ENCODE peak calls at places on chromosomes 3 and 15, in six cellular contexts. One of them, this sample, is unnamed. For H3K9me3, the result is how much of the 10 kb centered on the place peaks cover.

GRCh38 chr15:68354923-68355322 is 77.0 kb downstream of the ITGA11 start:
- DNase-seq in heart left ventricle: no peak
- DNase-seq in neural progenitor cell: no peak
- DNase-seq in astrocyte: peak
- DNase-seq in stomach: no peak
- DNase-seq in lower lobe of right lung: no peak
- DNase-seq in this sample: no peak

GRCh38 chr15:49058559-49058958 is 12.3 kb upstream of the SECISBP2L start:
- DNase-seq in lower lobe of right lung: no peak
- DNase-seq in heart left ventricle: no peak
- DNase-seq in neural progenitor cell: no peak
- DNase-seq in astrocyte: no peak
- DNase-seq in stomach: no peak
- DNase-seq in this sample: no peak

GRCh38 chr3:25781145-25781757 is 2.0 kb downstream of the NGLY1 start:
- DNase-seq in heart left ventricle: no peak
- DNase-seq in stomach: no peak
- DNase-seq in neural progenitor cell: no peak
- DNase-seq in lower lobe of right lung: no peak
- DNase-seq in astrocyte: no peak
- DNase-seq in this sample: no peak

GRCh38 chr3:194984624-194985023 is 286.3 kb downstream of the XXYLT1 start:
- DNase-seq in neural progenitor cell: no peak
- DNase-seq in heart left ventricle: no peak
- DNase-seq in stomach: no peak
- DNase-seq in astrocyte: no peak
- DNase-seq in lower lobe of right lung: no peak
- DNase-seq in this sample: no peak

GRCh38 chr3:458614-459375 is 262.2 kb downstream of the CHL1 start:
- DNase-seq in astrocyte: no peak
- DNase-seq in stomach: no peak
- DNase-seq in neural progenitor cell: no peak
- DNase-seq in heart left ventricle: no peak
- DNase-seq in lower lobe of right lung: no peak
- DNase-seq in this sample: no peak

GRCh38 chr3:194091141-194091540 is 44.8 kb upstream of the HES1 start:
- DNase-seq in neural progenitor cell: no peak
- DNase-seq in lower lobe of right lung: no peak
- DNase-seq in heart left ventricle: no peak
- DNase-seq in stomach: no peak
- DNase-seq in astrocyte: peak
- DNase-seq in this sample: no peak

GRCh38 chr15:81633889-81634288 is 259.9 kb upstream of the TMC3 start:
- DNase-seq in lower lobe of right lung: no peak
- DNase-seq in astrocyte: no peak
- DNase-seq in heart left ventricle: no peak
- DNase-seq in stomach: no peak
- DNase-seq in neural progenitor cell: no peak
- DNase-seq in this sample: no peak

GRCh38 chr3:122799322-122799721 is 4.5 kb downstream of the SLC49A4 start:
- DNase-seq in lower lobe of right lung: no peak
- DNase-seq in heart left ventricle: no peak
- DNase-seq in stomach: no peak
- DNase-seq in astrocyte: no peak
- DNase-seq in neural progenitor cell: no peak
- DNase-seq in this sample: no peak

GRCh38 chr3:73624363-73625123 is at the start of gene PDZRN3:
- DNase-seq in astrocyte: peak
- DNase-seq in stomach: peak
- DNase-seq in heart left ventricle: peak
- DNase-seq in neural progenitor cell: peak
- DNase-seq in lower lobe of right lung: peak
- DNase-seq in this sample: no peak

GRCh38 chr3:78919021-78919755 is 848.6 kb downstream of the ROBO1 start:
- DNase-seq in neural progenitor cell: no peak
- DNase-seq in stomach: no peak
- DNase-seq in lower lobe of right lung: no peak
- DNase-seq in astrocyte: peak
- DNase-seq in heart left ventricle: no peak
- DNase-seq in this sample: no peak

GRCh38 chr15:77024273-77025065 is 29.5 kb downstream of the PSTPIP1 start:
- DNase-seq in neural progenitor cell: peak
- DNase-seq in stomach: peak
- DNase-seq in astrocyte: no peak
- DNase-seq in lower lobe of right lung: peak
- DNase-seq in heart left ventricle: peak
- DNase-seq in this sample: peak

GRCh38 chr3:48318831-48319512 is 14.5 kb downstream of the SPINK8 start:
- DNase-seq in astrocyte: no peak
- DNase-seq in lower lobe of right lung: no peak
- DNase-seq in neural progenitor cell: no peak
- DNase-seq in stomach: no peak
- DNase-seq in heart left ventricle: no peak
- DNase-seq in this sample: no peak

GRCh38 chr15:81326466-81327212 is 2.7 kb upstream of the STARD5 start:
- DNase-seq in heart left ventricle: no peak
- DNase-seq in neural progenitor cell: no peak
- DNase-seq in stomach: no peak
- DNase-seq in astrocyte: peak
- DNase-seq in lower lobe of right lung: no peak
- DNase-seq in this sample: no peak

GRCh38 chr3:169619793-169620192 is 43.7 kb downstream of the MECOM start:
- DNase-seq in astrocyte: no peak
- DNase-seq in heart left ventricle: no peak
- DNase-seq in lower lobe of right lung: no peak
- DNase-seq in stomach: no peak
- DNase-seq in neural progenitor cell: no peak
- DNase-seq in this sample: no peak

GRCh38 chr3:185330644-185331043 is 32.3 kb upstream of the MAP3K13 start:
- DNase-seq in stomach: no peak
- DNase-seq in neural progenitor cell: no peak
- DNase-seq in heart left ventricle: no peak
- DNase-seq in astrocyte: no peak
- DNase-seq in lower lobe of right lung: no peak
- DNase-seq in this sample: no peak
- H3K27ac ChIP-seq in stomach: peak
- H3K27ac ChIP-seq in neural progenitor cell: no peak
- H3K27ac ChIP-seq in heart left ventricle: no peak
- H3K27ac ChIP-seq in astrocyte: no peak
- H3K27ac ChIP-seq in lower lobe of right lung: peak
- H3K27ac ChIP-seq in this sample: no peak

GRCh38 chr3:6721496-6721895 is 139.4 kb upstream of the GRM7 start:
- DNase-seq in stomach: no peak
- DNase-seq in heart left ventricle: no peak
- DNase-seq in lower lobe of right lung: no peak
- DNase-seq in astrocyte: no peak
- DNase-seq in neural progenitor cell: no peak
- DNase-seq in this sample: no peak
- H3K9me3 ChIP-seq in stomach: under half
- H3K9me3 ChIP-seq in heart left ventricle: under half
- H3K9me3 ChIP-seq in lower lobe of right lung: under half
- H3K9me3 ChIP-seq in astrocyte: under half
- H3K9me3 ChIP-seq in neural progenitor cell: under half
- H3K9me3 ChIP-seq in this sample: under half

GRCh38 chr15:40739854-40740253 is 15.2 kb downstream of the RMDN3 start:
- DNase-seq in neural progenitor cell: no peak
- DNase-seq in heart left ventricle: no peak
- DNase-seq in lower lobe of right lung: no peak
- DNase-seq in stomach: no peak
- DNase-seq in astrocyte: no peak
- DNase-seq in this sample: no peak
- H3K27ac ChIP-seq in neural progenitor cell: no peak
- H3K27ac ChIP-seq in heart left ventricle: no peak
- H3K27ac ChIP-seq in lower lobe of right lung: no peak
- H3K27ac ChIP-seq in stomach: no peak
- H3K27ac ChIP-seq in astrocyte: no peak
- H3K27ac ChIP-seq in this sample: no peak

GRCh38 chr3:137766069-137766960 is 2.2 kb downstream of the SOX14 start:
- DNase-seq in stomach: no peak
- DNase-seq in astrocyte: no peak
- DNase-seq in lower lobe of right lung: no peak
- DNase-seq in neural progenitor cell: peak
- DNase-seq in heart left ventricle: no peak
- DNase-seq in this sample: no peak
- H3K9me3 ChIP-seq in stomach: under half
- H3K9me3 ChIP-seq in astrocyte: under half
- H3K9me3 ChIP-seq in lower lobe of right lung: under half
- H3K9me3 ChIP-seq in neural progenitor cell: under half
- H3K9me3 ChIP-seq in heart left ventricle: under half
- H3K9me3 ChIP-seq in this sample: under half

DNA sequence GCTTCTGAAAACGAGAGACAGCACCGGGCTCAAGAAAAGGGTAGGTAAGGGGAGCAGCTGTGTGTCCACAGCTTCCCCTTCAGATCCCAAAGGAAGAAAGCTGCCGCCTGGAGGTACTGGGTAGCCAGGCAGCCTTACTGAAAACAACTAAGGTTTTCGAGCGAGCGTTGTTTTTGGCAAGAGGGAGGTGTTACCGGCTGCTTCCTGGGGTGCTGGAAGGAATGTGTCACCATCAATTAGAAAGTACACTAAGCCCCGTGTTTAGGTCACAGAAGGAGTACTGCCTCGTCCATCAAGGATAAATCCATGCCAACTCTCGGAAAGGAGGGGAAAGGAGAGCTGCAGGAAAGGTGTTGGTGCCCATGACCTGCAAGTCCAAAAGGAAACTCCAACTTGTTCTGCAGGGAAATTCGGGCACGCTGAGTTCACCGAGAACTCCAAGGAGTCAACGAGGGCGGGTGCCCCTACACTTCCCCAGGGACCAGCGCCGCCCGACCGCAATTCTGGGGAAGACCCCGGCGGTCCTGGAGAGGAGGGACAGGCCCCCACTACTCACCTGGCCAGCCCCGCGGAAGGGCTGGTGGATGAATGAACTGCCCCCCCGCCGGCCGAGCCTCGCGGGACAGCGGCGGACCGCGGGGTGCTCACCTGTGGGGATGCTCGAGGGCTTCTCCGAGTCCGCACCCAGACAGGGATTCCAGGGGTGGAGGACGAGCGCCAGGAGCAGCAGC is 586 bp downstream of the PLOD2 start:
- DNase-seq in neural progenitor cell: peak
- DNase-seq in heart left ventricle: peak
- DNase-seq in lower lobe of right lung: peak
- DNase-seq in stomach: peak
- DNase-seq in astrocyte: peak
- DNase-seq in this sample: no peak
- H3K27ac ChIP-seq in neural progenitor cell: no peak
- H3K27ac ChIP-seq in heart left ventricle: peak
- H3K27ac ChIP-seq in lower lobe of right lung: peak
- H3K27ac ChIP-seq in stomach: peak
- H3K27ac ChIP-seq in astrocyte: peak
- H3K27ac ChIP-seq in this sample: no peak

DNA sequence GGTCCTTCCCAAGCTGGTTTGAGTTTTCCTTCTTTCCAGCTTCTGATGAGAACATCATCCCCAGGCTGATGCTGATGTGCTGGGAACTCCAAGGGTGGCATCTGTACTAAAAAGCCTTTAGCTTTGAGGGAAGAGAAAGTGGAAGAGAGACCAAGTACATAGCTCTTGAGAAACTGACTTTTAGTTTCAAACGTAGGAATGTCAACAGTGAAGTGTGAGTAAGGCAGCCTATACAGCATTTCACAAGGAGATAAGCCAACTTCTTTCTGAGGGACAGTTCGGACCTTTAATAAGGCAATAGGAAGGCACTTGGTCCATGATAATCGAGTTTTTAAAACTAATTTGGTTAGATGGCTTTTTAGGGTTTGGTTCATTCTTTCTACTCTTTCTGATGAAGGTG is 53.7 kb downstream of the DLG1 start:
- DNase-seq in astrocyte: no peak
- DNase-seq in stomach: no peak
- DNase-seq in neural progenitor cell: no peak
- DNase-seq in lower lobe of right lung: no peak
- DNase-seq in heart left ventricle: no peak
- DNase-seq in this sample: no peak
- H3K9me3 ChIP-seq in astrocyte: under half
- H3K9me3 ChIP-seq in stomach: under half
- H3K9me3 ChIP-seq in neural progenitor cell: under half
- H3K9me3 ChIP-seq in lower lobe of right lung: half or more
- H3K9me3 ChIP-seq in heart left ventricle: under half
- H3K9me3 ChIP-seq in this sample: under half

GRCh38 chr15:24857094-24857437 is 97.7 kb upstream of the SNRPN start:
- DNase-seq in heart left ventricle: no peak
- DNase-seq in neural progenitor cell: peak
- DNase-seq in lower lobe of right lung: no peak
- DNase-seq in stomach: no peak
- DNase-seq in astrocyte: no peak
- DNase-seq in this sample: no peak
- H3K27ac ChIP-seq in heart left ventricle: peak
- H3K27ac ChIP-seq in neural progenitor cell: peak
- H3K27ac ChIP-seq in lower lobe of right lung: no peak
- H3K27ac ChIP-seq in stomach: no peak
- H3K27ac ChIP-seq in astrocyte: peak
- H3K27ac ChIP-seq in this sample: no peak

GRCh38 chr3:101994386-101994785 is 145.1 kb downstream of the NFKBIZ start:
- DNase-seq in lower lobe of right lung: no peak
- DNase-seq in heart left ventricle: no peak
- DNase-seq in stomach: no peak
- DNase-seq in astrocyte: no peak
- DNase-seq in neural progenitor cell: no peak
- DNase-seq in this sample: no peak

GRCh38 chr3:101998256-101998926 is 149.1 kb downstream of the NFKBIZ start:
- DNase-seq in astrocyte: no peak
- DNase-seq in lower lobe of right lung: no peak
- DNase-seq in stomach: no peak
- DNase-seq in neural progenitor cell: no peak
- DNase-seq in heart left ventricle: no peak
- DNase-seq in this sample: no peak

GRCh38 chr3:101995371-101996046 is 146.2 kb downstream of the NFKBIZ start:
- DNase-seq in lower lobe of right lung: no peak
- DNase-seq in astrocyte: peak
- DNase-seq in neural progenitor cell: no peak
- DNase-seq in stomach: no peak
- DNase-seq in heart left ventricle: no peak
- DNase-seq in this sample: no peak

GRCh38 chr3:101999177-101999778 is 150.0 kb downstream of the NFKBIZ start:
- DNase-seq in heart left ventricle: no peak
- DNase-seq in stomach: no peak
- DNase-seq in astrocyte: peak
- DNase-seq in lower lobe of right lung: no peak
- DNase-seq in neural progenitor cell: no peak
- DNase-seq in this sample: no peak

GRCh38 chr3:101996832-101997231 is 147.5 kb downstream of the NFKBIZ start:
- DNase-seq in heart left ventricle: no peak
- DNase-seq in astrocyte: no peak
- DNase-seq in lower lobe of right lung: no peak
- DNase-seq in stomach: no peak
- DNase-seq in neural progenitor cell: no peak
- DNase-seq in this sample: no peak
- H3K9me3 ChIP-seq in heart left ventricle: under half
- H3K9me3 ChIP-seq in astrocyte: under half
- H3K9me3 ChIP-seq in lower lobe of right lung: under half
- H3K9me3 ChIP-seq in stomach: under half
- H3K9me3 ChIP-seq in neural progenitor cell: under half
- H3K9me3 ChIP-seq in this sample: under half